ENCODE peak calls at places on chromosomes 13 and 19, in ten cellular contexts. R is gastrocnemius medialis; N is effector memory CD4-positive, alpha-beta T cell; G is neuronal stem cell; A is adrenal gland; T is testis; I is body of pancreas; K is MM.1S; M is H1; D is ovary. J is an unnamed sample.

GRCh38 chr19:55444720-55445045 is 1.6 kb upstream of the SHISA7 start:
- DNase-seq in N (no peak), I (no peak), K (no peak), T (no peak), D (no peak), R (no peak), G (no peak), M (no peak), A (no peak), J (no peak)

GRCh38 chr13:78660130-78660857 is 1.3 kb upstream of the OBI1 start:
- DNase-seq in T (peak; percentile 45), G (no peak), A (peak; percentile 18), R (no peak), I (peak; percentile 5), M (no peak), N (no peak), K (no peak), D (no peak), J (no peak)

GRCh38 chr13:46593403-46593802 is 40.4 kb downstream of the LRCH1 start:
- DNase-seq in R (no peak), D (no peak), A (no peak), G (no peak), I (no peak), N (peak; percentile 26), K (no peak), M (no peak), T (no peak), J (no peak)

GRCh38 chr19:36113895-36114762 is 546 bp downstream of the POLR2I start:
- DNase-seq in I (peak; percentile 16), D (peak; percentile 50), A (peak; percentile 59), M (peak; percentile 65), R (no peak), G (no peak), K (no peak), N (no peak), T (peak; percentile 32), J (peak; percentile 45)

GRCh38 chr13:64723735-64724134 is 2506.4 kb downstream of the PCDH9 start:
- DNase-seq in K (no peak), N (no peak), I (no peak), D (no peak), T (no peak), A (no peak), G (no peak), M (no peak), R (no peak), J (no peak)

GRCh38 chr19:53086949-53087348 is 16.3 kb downstream of the ZNF160 start:
- DNase-seq in G (no peak), D (no peak), K (no peak), T (peak; percentile 76), M (no peak), R (no peak), A (peak; percentile 94), N (no peak), I (peak; percentile 8), J (no peak)

GRCh38 chr13:102564564-102564963 is 32.2 kb upstream of the TPP2 start:
- DNase-seq in T (no peak), G (no peak), M (no peak), K (no peak), N (no peak), A (no peak), D (no peak), R (no peak), I (no peak), J (no peak)

GRCh38 chr19:5545051-5545450 is 22.7 kb downstream of the TINCR start:
- DNase-seq in R (no peak), K (no peak), M (no peak), G (no peak), A (no peak), D (no peak), N (no peak), I (no peak), T (no peak), J (no peak)

GRCh38 chr19:56111601-56112312 is 9.3 kb downstream of the ZNF787 start:
- DNase-seq in T (peak; percentile 79), M (no peak), D (no peak), R (no peak), I (peak; percentile 69), K (no peak), G (no peak), A (peak; percentile 68), N (no peak), J (peak; percentile 62)

GRCh38 chr19:44552324-44552723 is 22.8 kb upstream of the CEACAM20 start:
- DNase-seq in M (peak; percentile 95), K (peak; percentile 27), D (no peak), I (no peak), N (no peak), R (no peak), G (no peak), T (peak; percentile 55), A (no peak), J (peak; percentile 29)

DNA sequence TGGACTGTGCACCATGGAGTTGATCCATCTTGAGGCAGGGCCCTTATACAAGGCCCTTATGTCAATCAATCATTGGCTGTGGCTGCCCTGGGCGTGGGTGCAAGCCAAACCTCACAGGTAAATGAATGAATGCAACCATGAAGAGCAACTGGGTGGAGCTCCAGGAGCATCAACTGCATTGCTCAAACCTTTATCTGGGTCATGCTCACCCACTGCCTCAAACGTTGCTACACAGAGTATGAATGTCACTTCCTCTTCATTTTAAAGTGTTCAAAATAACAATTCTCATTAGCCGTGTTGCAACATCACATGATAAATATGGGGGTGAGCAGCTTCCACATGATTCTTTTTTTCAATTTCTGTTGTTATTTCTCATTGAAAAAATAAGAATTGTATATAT is 6.4 kb upstream of the ZNF333 start:
- DNase-seq in D (no peak), K (no peak), T (no peak), R (no peak), I (peak; percentile 23), M (no peak), A (no peak), G (no peak), N (no peak), J (no peak)
- H3K27me3 ChIP-seq in D (no peaks in the 10 kb centered on the region), K (peaks cover 56% of the 10 kb centered on the region), T (no peaks in the 10 kb centered on the region), R (peaks cover 7% of the 10 kb centered on the region), I (no peaks in the 10 kb centered on the region), M (no peaks in the 10 kb centered on the region), A (no peaks in the 10 kb centered on the region), G (peaks cover 4% of the 10 kb centered on the region), N (no peaks in the 10 kb centered on the region), J (no peaks in the 10 kb centered on the region)

DNA sequence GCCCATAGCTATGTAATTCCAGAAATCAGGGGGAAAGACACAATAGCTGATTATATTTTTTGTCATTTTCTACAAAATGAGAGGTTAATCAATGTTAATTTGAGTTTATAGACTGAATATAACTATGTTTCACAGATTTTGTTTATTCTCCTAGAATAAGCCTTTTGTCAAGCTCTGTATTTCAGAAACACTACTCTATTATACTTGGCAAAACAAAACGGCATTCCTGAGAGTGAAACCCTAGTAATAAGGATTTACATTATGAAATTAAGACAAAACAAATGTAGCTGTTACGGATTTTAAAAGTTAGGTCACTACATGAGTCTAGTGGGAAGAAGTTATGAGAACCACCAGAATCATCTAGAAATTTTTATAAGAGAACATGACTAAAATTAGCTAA is 334.2 kb downstream of the KLF12 start:
- DNase-seq in I (no peak), N (no peak), R (no peak), M (no peak), A (no peak), G (no peak), D (no peak), K (no peak), T (no peak), J (no peak)
- H3K4me1 ChIP-seq in I (no peaks in the 10 kb centered on the region), N (no peaks in the 10 kb centered on the region), R (no peaks in the 10 kb centered on the region), M (no peaks in the 10 kb centered on the region), A (no peaks in the 10 kb centered on the region), G (no peaks in the 10 kb centered on the region), D (no peaks in the 10 kb centered on the region), K (no peaks in the 10 kb centered on the region), T (no peaks in the 10 kb centered on the region), J (no peaks in the 10 kb centered on the region)

GRCh38 chr19:1233361-1233667 is 4.5 kb downstream of the CBARP start:
- DNase-seq in K (no peak), R (no peak), T (no peak), D (no peak), I (peak; percentile 81), N (no peak), G (no peak), M (no peak), A (no peak), J (no peak)

GRCh38 chr19:1230585-1231489 is 7.0 kb downstream of the CBARP start:
- DNase-seq in D (no peak), A (no peak), G (no peak), R (no peak), T (no peak), M (no peak), N (no peak), K (no peak), I (no peak), J (no peak)

GRCh38 chr19:1232652-1233360 is 5.0 kb downstream of the CBARP start:
- DNase-seq in A (peak; percentile 79), M (no peak), G (no peak), T (peak; percentile 77), I (peak; percentile 62), K (no peak), D (peak; percentile 86), N (no peak), R (no peak), J (no peak)

GRCh38 chr19:1231729-1232128 is 6.1 kb downstream of the CBARP start:
- DNase-seq in D (no peak), N (no peak), K (no peak), M (no peak), G (no peak), A (no peak), T (no peak), I (no peak), R (no peak), J (no peak)

GRCh38 chr19:1232231-1232637 is 5.6 kb downstream of the CBARP start:
- DNase-seq in A (no peak), K (no peak), M (no peak), N (no peak), R (no peak), D (no peak), T (no peak), G (no peak), I (no peak), J (no peak)
- H3K27ac ChIP-seq in A (peak overlapping the region; percentile 67), K (no peak overlapping the region), M (peak overlapping the region; percentile 15), N (no peak overlapping the region), R (peak overlapping the region; percentile 40), D (peak overlapping the region; percentile 51), T (no peak overlapping the region), G (no peak overlapping the region), I (peak overlapping the region; percentile 65), J (no peak overlapping the region)

GRCh38 chr19:30224689-30225606 is 147.2 kb upstream of the ZNF536 start:
- DNase-seq in M (no peak), G (no peak), A (peak; percentile 27), K (no peak), T (peak; percentile 60), R (no peak), N (no peak), I (no peak), D (no peak), J (no peak)
- H3K27me3 ChIP-seq in M (peaks cover 74% of the 10 kb centered on the region), G (peaks cover 64% of the 10 kb centered on the region), A (peaks cover 9% of the 10 kb centered on the region), K (peaks cover 85% of the 10 kb centered on the region), T (no peaks in the 10 kb centered on the region), R (peaks cover 66% of the 10 kb centered on the region), N (peaks cover 27% of the 10 kb centered on the region), I (no peaks in the 10 kb centered on the region), D (no peaks in the 10 kb centered on the region), J (peaks cover 21% of the 10 kb centered on the region)

J was measured in lung.